ENCODE peak calls at places on chromosomes 5 and 9, in five cellular contexts. H, O, A, E and D are unnamed samples.

GRCh38 chr5:14202462-14202861 is 59.3 kb downstream of the TRIO start:
- DNase-seq in E (no peak), H (peak; percentile 80), O (no peak), A (no peak), D (no peak)

GRCh38 chr9:123679330-123679987 is 250.5 kb downstream of the DENND1A start:
- DNase-seq in A (no peak), E (no peak), H (no peak), O (no peak), D (no peak)

GRCh38 chr5:169911448-169912212 is 68.7 kb downstream of the INSYN2B start:
- DNase-seq in E (no peak), O (no peak), H (no peak), A (no peak), D (no peak)

GRCh38 chr5:172496671-172497371 is 42.5 kb upstream of the SH3PXD2B start:
- DNase-seq in E (peak; percentile 59), H (peak; percentile 64), A (no peak), O (peak; percentile 35), D (peak; percentile 49)

GRCh38 chr5:147670815-147671214 is 111.7 kb downstream of the JAKMIP2 start:
- DNase-seq in O (no peak), A (no peak), H (no peak), E (no peak), D (no peak)

GRCh38 chr9:97938081-97938644 is at the start of gene HEMGN:
- DNase-seq in A (no peak), E (no peak), O (no peak), H (no peak), D (no peak)

GRCh38 chr5:143800715-143801114 is 11.2 kb upstream of the HMHB1 start:
- DNase-seq in A (no peak), H (no peak), E (no peak), O (no peak), D (no peak)

GRCh38 chr5:178112545-178112944 is 787 bp upstream of the N4BP3 start:
- DNase-seq in E (no peak), H (no peak), A (no peak), O (no peak), D (no peak)

GRCh38 chr9:87991151-87991870 is 17.0 kb upstream of the CDK20 start:
- DNase-seq in O (no peak), H (no peak), A (no peak), E (no peak), D (no peak)

GRCh38 chr9:131217321-131218031 is 58.8 kb downstream of the FAM78A start:
- DNase-seq in H (no peak), O (no peak), A (no peak), E (no peak), D (no peak)

GRCh38 chr9:26809795-26810194 is 82.8 kb downstream of the CAAP1 start:
- DNase-seq in A (no peak), O (no peak), E (no peak), H (peak; percentile 58), D (no peak)

GRCh38 chr5:126814721-126815404 is 37.9 kb downstream of the LMNB1 start:
- DNase-seq in A (no peak), O (no peak), E (no peak), H (peak; percentile 29), D (no peak)

GRCh38 chr9:70229026-70229425 is 29.8 kb upstream of the SMC5 start:
- DNase-seq in O (peak; percentile 48), E (peak; percentile 42), H (no peak), A (no peak), D (no peak)

GRCh38 chr5:143245929-143246561 is 157.4 kb downstream of the NR3C1 start:
- DNase-seq in O (no peak), A (no peak), E (no peak), H (peak; percentile 97), D (no peak)

GRCh38 chr5:175092691-175093090 is 351.3 kb downstream of the DRD1 start:
- DNase-seq in H (no peak), A (no peak), E (no peak), O (no peak), D (no peak)

GRCh38 chr5:170603101-170603500 is 99.3 kb downstream of the KCNIP1 start:
- DNase-seq in H (no peak), O (no peak), E (no peak), A (no peak), D (no peak)

GRCh38 chr9:115498338-115498737 is 380.4 kb upstream of the TNC start:
- DNase-seq in A (no peak), H (no peak), O (no peak), E (no peak), D (no peak)

GRCh38 chr5:168215646-168216045 is 75.8 kb upstream of the WWC1 start:
- DNase-seq in E (no peak), H (no peak), A (no peak), O (no peak), D (no peak)

GRCh38 chr5:157116483-157116954 is 7.7 kb upstream of the HAVCR2 start:
- DNase-seq in A (no peak), H (no peak), O (no peak), E (no peak), D (no peak)

GRCh38 chr5:156835905-156836304 is 14.2 kb upstream of the PPP1R2B start:
- DNase-seq in A (no peak), E (no peak), H (no peak), O (no peak), D (no peak)

GRCh38 chr9:133397895-133398294 is 19.9 kb downstream of the REXO4 start:
- DNase-seq in A (no peak), H (no peak), E (no peak), O (no peak), D (no peak)

GRCh38 chr9:127344373-127344995 is 52.5 kb upstream of the SLC2A8 start:
- DNase-seq in O (no peak), H (peak; percentile 22), E (no peak), A (no peak), D (no peak)

GRCh38 chr5:52657231-52657645 is 130.5 kb upstream of the ITGA1 start:
- DNase-seq in H (peak; percentile 26), A (no peak), E (no peak), O (no peak), D (no peak)

GRCh38 chr9:95670122-95670521 is 153.4 kb upstream of the PTCH1 start:
- DNase-seq in H (no peak), O (no peak), E (no peak), A (no peak), D (no peak)

GRCh38 chr9:12666813-12667212 is 26.4 kb upstream of the TYRP1 start:
- DNase-seq in H (no peak), A (no peak), O (no peak), E (no peak), D (no peak)

GRCh38 chr5:121189569-121190305 is 661.9 kb upstream of the FTMT start:
- DNase-seq in E (no peak), H (peak; percentile 41), A (no peak), O (no peak), D (peak; percentile 29)

GRCh38 chr9:94611638-94612068 is 18.0 kb upstream of the FBP2 start:
- DNase-seq in A (no peak), H (no peak), O (no peak), E (no peak), D (no peak)

GRCh38 chr5:36607838-36608783 is 1.7 kb downstream of the SLC1A3 start:
- DNase-seq in A (no peak), E (no peak), H (peak; percentile 67), O (no peak), D (no peak)

GRCh38 chr5:36607114-36607561 is 732 bp downstream of the SLC1A3 start:
- DNase-seq in H (peak; percentile 57), O (no peak), E (no peak), A (no peak), D (no peak)

GRCh38 chr5:36606052-36606436 is 362 bp upstream of the SLC1A3 start:
- DNase-seq in E (no peak), H (no peak), O (no peak), A (no peak), D (no peak)

GRCh38 chr5:36605241-36605640 is 1.2 kb upstream of the SLC1A3 start:
- DNase-seq in H (no peak), E (no peak), A (no peak), O (no peak), D (no peak)

DNA sequence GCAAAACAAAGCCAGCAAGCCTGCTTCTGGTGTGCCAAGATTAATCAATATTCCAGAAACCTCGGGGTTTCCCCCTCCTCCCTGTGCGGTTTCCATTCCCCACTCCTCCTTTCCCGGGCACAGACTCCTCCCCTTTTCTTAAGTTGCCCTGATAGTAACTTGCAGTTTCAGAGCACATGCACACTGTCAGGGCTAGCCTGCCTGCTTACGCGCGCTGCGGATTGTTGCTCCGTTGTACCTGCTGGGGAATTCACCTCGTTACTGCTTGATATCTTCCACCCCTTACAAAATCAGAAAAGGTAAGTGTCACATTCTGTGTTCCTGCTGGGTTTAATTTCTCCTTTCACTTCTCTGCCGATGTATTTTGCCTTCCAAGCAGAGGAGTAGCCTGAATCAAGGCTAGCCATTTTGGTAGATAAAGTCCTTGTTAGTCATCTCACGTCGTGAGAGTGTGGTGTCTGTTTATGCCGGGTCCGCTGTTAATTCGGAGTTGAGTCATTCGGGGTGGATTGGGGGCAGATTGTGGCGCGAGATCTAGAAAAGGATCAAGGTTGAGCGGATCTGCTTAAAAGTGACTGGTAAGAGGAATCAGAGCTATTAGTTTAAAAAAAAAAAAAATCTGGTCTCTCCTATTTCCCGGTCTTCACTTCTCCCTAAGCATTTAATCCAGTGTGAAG is at the start of gene SLC1A3:
- DNase-seq in A (peak; percentile 46), H (peak; percentile 81), O (peak; percentile 54), E (no peak), D (peak; percentile 72)
- H3K27me3 ChIP-seq in A (no peaks in the 10 kb centered on the region), H (peaks cover 3% of the 10 kb centered on the region), O (peaks cover 4% of the 10 kb centered on the region), E (peaks cover 14% of the 10 kb centered on the region), D (no peaks in the 10 kb centered on the region)

GRCh38 chr5:1919750-1920149 is 37.0 kb upstream of the IRX4 start:
- DNase-seq in A (no peak), O (no peak), E (no peak), H (no peak), D (no peak)
- H3K4me3 ChIP-seq in A (no peak overlapping the region), O (no peak overlapping the region), E (no peak overlapping the region), H (no peak overlapping the region), D (no peak overlapping the region)

GRCh38 chr5:131536211-131536826 is 98.7 kb downstream of the RAPGEF6 start:
- DNase-seq in A (no peak), O (no peak), E (no peak), H (peak; percentile 66), D (no peak)

GRCh38 chr5:131530706-131531331 is 104.2 kb downstream of the RAPGEF6 start:
- DNase-seq in O (no peak), H (no peak), A (no peak), E (no peak), D (no peak)

GRCh38 chr5:131532016-131532640 is 102.9 kb downstream of the RAPGEF6 start:
- DNase-seq in E (no peak), H (no peak), O (no peak), A (no peak), D (no peak)

GRCh38 chr5:131534995-131535394 is 100.0 kb downstream of the RAPGEF6 start:
- DNase-seq in O (no peak), A (no peak), H (peak; percentile 18), E (no peak), D (no peak)

DNA sequence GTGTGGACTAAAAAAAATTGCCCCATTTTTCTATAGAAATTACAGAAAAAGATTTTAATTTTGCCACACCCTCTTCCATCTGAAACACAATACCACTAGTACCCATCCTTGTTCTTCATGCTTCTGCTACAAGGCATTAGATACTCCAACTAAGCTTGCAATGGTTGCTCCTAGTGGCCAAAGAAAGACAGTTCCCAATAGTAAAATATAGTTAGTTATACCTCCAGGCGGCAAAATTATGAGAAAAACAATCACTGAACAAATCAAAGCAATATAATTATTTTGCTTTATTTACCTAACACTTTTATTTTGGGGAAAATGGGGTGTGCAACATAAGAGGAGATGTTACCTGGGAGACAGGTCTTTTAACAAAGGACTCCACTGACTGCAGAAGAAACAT is 101.2 kb downstream of the RAPGEF6 start:
- DNase-seq in H (no peak), A (no peak), E (no peak), O (no peak), D (no peak)
- TF ChIP-seq CTCF in H (peak; percentile 14), A (no peak), E (no peak), O (no peak), D (peak; percentile 20)

GRCh38 chr5:88684136-88684500 is 198.9 kb downstream of the MEF2C start:
- DNase-seq in H (no peak), E (no peak), A (no peak), O (no peak), D (no peak)
- H3K27me3 ChIP-seq in H (peaks cover 63% of the 10 kb centered on the region), E (peaks cover 88% of the 10 kb centered on the region), A (peaks cover 100% of the 10 kb centered on the region), O (peaks cover 55% of the 10 kb centered on the region), D (no peaks in the 10 kb centered on the region)